ENCODE peak calls at places on chromosome 19, in four cellular contexts. O, T, L and Y are unnamed samples.

GRCh38 chr19:18097217-18097992 is at the start of gene MAST3:
- DNase-seq in T (peak), O (no peak), L (no peak), Y (peak)

GRCh38 chr19:12782424-12783225 is 7.3 kb upstream of the HOOK2 start:
- DNase-seq in O (no peak), T (peak), L (peak), Y (no peak)

GRCh38 chr19:12497032-12497431 is 12.4 kb upstream of the ZNF709 start:
- DNase-seq in L (no peak), O (no peak), T (no peak), Y (no peak)

GRCh38 chr19:7267792-7268736 is 26.1 kb downstream of the INSR start:
- DNase-seq in O (no peak), T (no peak), L (no peak), Y (no peak)

GRCh38 chr19:10517361-10517759 is at the start of gene S1PR5:
- DNase-seq in O (no peak), T (no peak), L (no peak), Y (no peak)

GRCh38 chr19:31783592-31783991 is 434.4 kb upstream of the TSHZ3 start:
- DNase-seq in O (no peak), T (no peak), L (no peak), Y (no peak)

GRCh38 chr19:46830864-46831263 is 19.8 kb downstream of the AP2S1 start:
- DNase-seq in O (no peak), L (no peak), T (no peak), Y (no peak)

GRCh38 chr19:30146346-30146745 is 204.3 kb downstream of the URI1 start:
- DNase-seq in L (no peak), O (no peak), T (no peak), Y (no peak)

GRCh38 chr19:7544626-7545025 is 9.1 kb downstream of the PNPLA6 start:
- DNase-seq in O (no peak), T (no peak), L (no peak), Y (no peak)

GRCh38 chr19:17095141-17095919 is 19.8 kb downstream of the MYO9B start:
- DNase-seq in O (peak), L (peak), T (no peak), Y (no peak)

GRCh38 chr19:8340341-8341096 is 2.5 kb downstream of the KANK3 start:
- DNase-seq in L (no peak), T (no peak), O (no peak), Y (no peak)

GRCh38 chr19:17001603-17002183 is 24.9 kb downstream of the CPAMD8 start:
- DNase-seq in L (no peak), O (no peak), T (no peak), Y (no peak)

GRCh38 chr19:6429419-6430221 is 3.9 kb downstream of the SLC25A41 start:
- DNase-seq in L (no peak), T (no peak), O (no peak), Y (no peak)

GRCh38 chr19:33469171-33470039 is 52.2 kb downstream of the PEPD start:
- DNase-seq in T (no peak), O (no peak), L (no peak), Y (no peak)

GRCh38 chr19:28737021-28737525 is 475.9 kb downstream of the UQCRFS1 start:
- DNase-seq in O (no peak), L (peak), T (no peak), Y (no peak)

GRCh38 chr19:33080761-33081681 is at the start of gene GPATCH1:
- DNase-seq in L (peak), O (peak), T (peak), Y (peak)

GRCh38 chr19:17829855-17830566 is 8.7 kb upstream of the INSL3 start:
- DNase-seq in T (peak), L (peak), O (no peak), Y (peak)

GRCh38 chr19:47109177-47109540 is 4.4 kb downstream of the ZC3H4 start:
- DNase-seq in T (no peak), L (no peak), O (no peak), Y (no peak)

GRCh38 chr19:2969104-2969504 is 8.3 kb upstream of the TLE6 start:
- DNase-seq in L (no peak), T (no peak), O (no peak), Y (no peak)

GRCh38 chr19:12789098-12789903 is 2.0 kb upstream of the JUNB start:
- DNase-seq in T (peak), L (no peak), O (no peak), Y (no peak)

GRCh38 chr19:17020380-17020779 is 6.2 kb downstream of the CPAMD8 start:
- DNase-seq in T (no peak), O (no peak), L (no peak), Y (no peak)

GRCh38 chr19:55308281-55308680 is 16.9 kb downstream of the TMEM150B start:
- DNase-seq in T (no peak), O (no peak), L (no peak), Y (no peak)

GRCh38 chr19:12052057-12052570 is 647 bp downstream of the ZNF878 start:
- DNase-seq in T (no peak), L (peak), O (no peak), Y (no peak)

GRCh38 chr19:29855771-29856510 is 44.1 kb downstream of the CCNE1 start:
- DNase-seq in L (no peak), T (no peak), O (no peak), Y (no peak)

GRCh38 chr19:9751449-9751848 is 17.1 kb downstream of the ZNF846 start:
- DNase-seq in T (no peak), L (no peak), O (no peak), Y (no peak)

GRCh38 chr19:5891938-5892771 is 11.4 kb downstream of the NDUFA11 start:
- DNase-seq in O (no peak), L (peak), T (no peak), Y (no peak)

GRCh38 chr19:23758187-23759074 is at the start of gene ZNF681:
- DNase-seq in O (peak), T (peak), L (peak), Y (peak)

GRCh38 chr19:49916839-49917733 is 11.9 kb upstream of the ATF5 start:
- DNase-seq in T (no peak), L (no peak), O (no peak), Y (no peak)

GRCh38 chr19:50536662-50537305 is 23.1 kb upstream of the ASPDH start:
- DNase-seq in T (no peak), O (no peak), L (peak), Y (no peak)

GRCh38 chr19:35963514-35963913 is 27.3 kb downstream of the LRFN3 start:
- DNase-seq in L (peak), T (no peak), O (no peak), Y (no peak)

GRCh38 chr19:42370667-42371066 is 19.4 kb downstream of the CNFN start:
- DNase-seq in T (no peak), L (no peak), O (no peak), Y (no peak)

GRCh38 chr19:46755077-46755852 is 9.0 kb upstream of the STRN4 start:
- DNase-seq in T (no peak), L (no peak), O (no peak), Y (no peak)

GRCh38 chr19:44653977-44654784 is 10.5 kb downstream of the PVR start:
- DNase-seq in O (no peak), T (peak), L (peak), Y (no peak)
- TF ChIP-seq CTCF in O (peak), T (peak), L (peak), Y (peak)

GRCh38 chr19:14381689-14382474 is 638 bp downstream of the ADGRE5 start:
- DNase-seq in O (peak), L (no peak), T (peak), Y (no peak)
- H3K4me3 ChIP-seq in O (peak), L (peak), T (peak), Y (peak)

GRCh38 chr19:19662344-19662743 is 1.1 kb downstream of the ATP13A1 start:
- DNase-seq in O (no peak), T (no peak), L (no peak), Y (no peak)
- H3K27ac ChIP-seq in O (no peak), T (no peak), L (no peak), Y (peak)

GRCh38 chr19:38437917-38438316 is 4.4 kb downstream of the RYR1 start:
- DNase-seq in O (no peak), L (no peak), T (no peak), Y (no peak)

GRCh38 chr19:38434549-38435051 is 1.1 kb downstream of the RYR1 start:
- DNase-seq in L (no peak), T (no peak), O (no peak), Y (no peak)

GRCh38 chr19:38433268-38433733 is at the start of gene RYR1:
- DNase-seq in O (no peak), L (no peak), T (no peak), Y (no peak)

GRCh38 chr19:38440592-38440991 is 7.1 kb downstream of the RYR1 start:
- DNase-seq in L (no peak), O (no peak), T (no peak), Y (no peak)

GRCh38 chr19:38437295-38437694 is 3.8 kb downstream of the RYR1 start:
- DNase-seq in T (no peak), O (no peak), L (no peak), Y (no peak)
- TF ChIP-seq CTCF in T (no peak), O (no peak), L (no peak), Y (no peak)

GRCh38 chr19:53131085-53131484 is 1.6 kb downstream of the ZNF415 start:
- DNase-seq in T (no peak), O (no peak), L (no peak), Y (no peak)
- H3K4me3 ChIP-seq in T (no peak), O (no peak), L (no peak), Y (no peak)

GRCh38 chr19:1811472-1811894 is 593 bp downstream of the ATP8B3 start:
- DNase-seq in O (peak), L (peak), T (peak), Y (peak)
- H3K27ac ChIP-seq in O (peak), L (no peak), T (peak), Y (peak)

GRCh38 chr19:1401138-1401888 is at the start of gene GAMT:
- DNase-seq in T (no peak), L (no peak), O (no peak), Y (no peak)
- TF ChIP-seq CTCF in T (no peak), L (no peak), O (peak), Y (peak)

GRCh38 chr19:45340232-45340898 is at the start of gene KLC3:
- DNase-seq in L (no peak), O (no peak), T (no peak), Y (no peak)
- H3K4me3 ChIP-seq in L (no peak), O (peak), T (peak), Y (peak)

GRCh38 chr19:39449116-39449797 is 3.9 kb downstream of the SUPT5H start:
- DNase-seq in T (no peak), L (no peak), O (no peak), Y (no peak)

GRCh38 chr19:39445258-39446071 is at the start of gene SUPT5H:
- DNase-seq in T (peak), O (peak), L (peak), Y (peak)

GRCh38 chr19:39444598-39445257 is 654 bp upstream of the SUPT5H start:
- DNase-seq in O (no peak), T (no peak), L (peak), Y (no peak)

GRCh38 chr19:39448271-39448670 is 2.9 kb downstream of the SUPT5H start:
- DNase-seq in O (no peak), T (no peak), L (peak), Y (no peak)

DNA sequence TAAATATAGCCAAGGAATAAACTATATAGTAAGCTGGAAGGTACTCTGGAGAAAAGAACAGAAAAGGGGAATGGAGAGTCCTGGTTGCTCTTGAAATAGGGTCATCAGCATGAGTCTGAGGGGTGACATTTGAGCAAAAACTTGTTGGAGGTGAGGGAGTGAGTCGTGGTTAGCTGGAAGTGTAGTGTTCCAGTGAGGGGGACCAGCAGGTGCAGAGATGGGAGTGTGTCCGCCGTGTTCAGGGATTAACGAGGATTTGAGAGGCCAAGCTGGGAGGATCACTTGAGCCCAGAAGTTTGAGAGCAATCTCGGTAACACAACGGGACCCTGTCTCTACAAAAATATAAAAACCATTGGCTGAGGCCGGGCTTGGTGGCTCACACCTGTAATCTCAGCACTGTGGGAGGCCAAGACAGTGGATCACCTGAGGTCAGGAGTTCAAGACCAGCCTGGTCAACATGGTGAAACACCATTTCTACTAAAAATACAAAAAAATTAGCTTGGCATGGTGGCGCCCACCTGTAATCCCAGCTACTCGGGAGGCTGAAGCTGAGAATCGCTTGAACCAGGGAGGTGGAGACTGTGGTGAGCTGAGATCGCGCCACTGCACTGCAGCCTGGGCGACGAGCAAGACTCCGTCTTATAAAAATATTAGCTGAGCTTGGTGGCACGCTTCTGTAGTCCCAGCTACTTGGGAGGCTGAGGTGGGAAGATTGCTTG is 1.1 kb downstream of the SUPT5H start:
- DNase-seq in L (no peak), O (no peak), T (no peak), Y (no peak)
- H3K27ac ChIP-seq in L (peak), O (peak), T (no peak), Y (peak)